ENCODE peak calls at places on chromosomes 6 and 20, in ten cellular contexts. One of them, this sample, is unnamed.

GRCh38 chr20:55386686-55387085 is 618.6 kb downstream of the CBLN4 start:
- DNase-seq in neural progenitor cell: no peak
- DNase-seq in HepG2: no peak
- DNase-seq in activated B cell treated with CpG ODN at 0.5 μM for 24 hours: no peak
- DNase-seq in neural crest cell: no peak
- DNase-seq in H9: no peak
- DNase-seq in Calu3: no peak
- DNase-seq in foreskin fibroblast: no peak
- DNase-seq in Peyer's patch: no peak
- DNase-seq in endothelial cell: no peak
- DNase-seq in this sample: no peak

GRCh38 chr20:38172344-38172743 is 7.3 kb upstream of the TGM2 start:
- DNase-seq in neural progenitor cell: no peak
- DNase-seq in HepG2: peak; percentile 48
- DNase-seq in activated B cell treated with CpG ODN at 0.5 μM for 24 hours: no peak
- DNase-seq in neural crest cell: no peak
- DNase-seq in H9: no peak
- DNase-seq in Calu3: no peak
- DNase-seq in foreskin fibroblast: no peak
- DNase-seq in Peyer's patch: no peak
- DNase-seq in endothelial cell: no peak
- DNase-seq in this sample: no peak

GRCh38 chr6:106972500-106972899 is 2.0 kb downstream of the CD24 start:
- DNase-seq in neural progenitor cell: peak; percentile 83
- DNase-seq in HepG2: no peak
- DNase-seq in activated B cell treated with CpG ODN at 0.5 μM for 24 hours: no peak
- DNase-seq in neural crest cell: peak; percentile 12
- DNase-seq in H9: no peak
- DNase-seq in Calu3: peak; percentile 38
- DNase-seq in foreskin fibroblast: no peak
- DNase-seq in Peyer's patch: no peak
- DNase-seq in endothelial cell: peak; percentile 12
- DNase-seq in this sample: no peak

GRCh38 chr6:15569035-15569995 is 93.5 kb downstream of the DTNBP1 start:
- DNase-seq in neural progenitor cell: no peak
- DNase-seq in HepG2: no peak
- DNase-seq in activated B cell treated with CpG ODN at 0.5 μM for 24 hours: no peak
- DNase-seq in neural crest cell: no peak
- DNase-seq in H9: no peak
- DNase-seq in Calu3: no peak
- DNase-seq in foreskin fibroblast: no peak
- DNase-seq in Peyer's patch: no peak
- DNase-seq in endothelial cell: no peak
- DNase-seq in this sample: no peak

GRCh38 chr20:58069796-58070663 is 158.4 kb downstream of the ANKRD60 start:
- DNase-seq in neural progenitor cell: no peak
- DNase-seq in HepG2: no peak
- DNase-seq in activated B cell treated with CpG ODN at 0.5 μM for 24 hours: no peak
- DNase-seq in neural crest cell: no peak
- DNase-seq in H9: no peak
- DNase-seq in Calu3: no peak
- DNase-seq in foreskin fibroblast: no peak
- DNase-seq in Peyer's patch: no peak
- DNase-seq in endothelial cell: no peak
- DNase-seq in this sample: no peak

GRCh38 chr6:163630575-163630974 is 216.1 kb downstream of the QKI start:
- DNase-seq in neural progenitor cell: no peak
- DNase-seq in HepG2: no peak
- DNase-seq in activated B cell treated with CpG ODN at 0.5 μM for 24 hours: no peak
- DNase-seq in neural crest cell: no peak
- DNase-seq in H9: no peak
- DNase-seq in Calu3: no peak
- DNase-seq in foreskin fibroblast: no peak
- DNase-seq in Peyer's patch: no peak
- DNase-seq in endothelial cell: no peak
- DNase-seq in this sample: no peak

GRCh38 chr6:156029296-156029985 is 573.8 kb upstream of the NOX3 start:
- DNase-seq in neural progenitor cell: no peak
- DNase-seq in HepG2: no peak
- DNase-seq in activated B cell treated with CpG ODN at 0.5 μM for 24 hours: no peak
- DNase-seq in neural crest cell: no peak
- DNase-seq in H9: no peak
- DNase-seq in Calu3: no peak
- DNase-seq in foreskin fibroblast: no peak
- DNase-seq in Peyer's patch: no peak
- DNase-seq in endothelial cell: no peak
- DNase-seq in this sample: no peak

GRCh38 chr20:15060265-15061060 is 723.1 kb upstream of the FLRT3 start:
- DNase-seq in neural progenitor cell: peak; percentile 13
- DNase-seq in HepG2: peak; percentile 99
- DNase-seq in activated B cell treated with CpG ODN at 0.5 μM for 24 hours: no peak
- DNase-seq in neural crest cell: no peak
- DNase-seq in H9: no peak
- DNase-seq in Calu3: no peak
- DNase-seq in foreskin fibroblast: no peak
- DNase-seq in Peyer's patch: no peak
- DNase-seq in endothelial cell: no peak
- DNase-seq in this sample: no peak

GRCh38 chr6:163318071-163318786 is 96.3 kb upstream of the QKI start:
- DNase-seq in neural progenitor cell: no peak
- DNase-seq in HepG2: no peak
- DNase-seq in activated B cell treated with CpG ODN at 0.5 μM for 24 hours: no peak
- DNase-seq in neural crest cell: no peak
- DNase-seq in H9: no peak
- DNase-seq in Calu3: no peak
- DNase-seq in foreskin fibroblast: no peak
- DNase-seq in Peyer's patch: no peak
- DNase-seq in endothelial cell: no peak
- DNase-seq in this sample: no peak

GRCh38 chr6:40807484-40807883 is 220.3 kb upstream of the LRFN2 start:
- DNase-seq in neural progenitor cell: no peak
- DNase-seq in HepG2: no peak
- DNase-seq in activated B cell treated with CpG ODN at 0.5 μM for 24 hours: no peak
- DNase-seq in neural crest cell: no peak
- DNase-seq in H9: no peak
- DNase-seq in Calu3: no peak
- DNase-seq in foreskin fibroblast: peak; percentile 40
- DNase-seq in Peyer's patch: no peak
- DNase-seq in endothelial cell: no peak
- DNase-seq in this sample: no peak

GRCh38 chr6:63904844-63905243 is 269.2 kb downstream of the PHF3 start:
- DNase-seq in neural progenitor cell: no peak
- DNase-seq in HepG2: no peak
- DNase-seq in activated B cell treated with CpG ODN at 0.5 μM for 24 hours: no peak
- DNase-seq in neural crest cell: no peak
- DNase-seq in H9: no peak
- DNase-seq in Calu3: no peak
- DNase-seq in foreskin fibroblast: peak; percentile 66
- DNase-seq in Peyer's patch: no peak
- DNase-seq in endothelial cell: no peak
- DNase-seq in this sample: no peak

GRCh38 chr6:108482559-108482958 is 78.2 kb upstream of the FOXO3 start:
- DNase-seq in neural progenitor cell: no peak
- DNase-seq in HepG2: no peak
- DNase-seq in activated B cell treated with CpG ODN at 0.5 μM for 24 hours: no peak
- DNase-seq in neural crest cell: no peak
- DNase-seq in H9: no peak
- DNase-seq in Calu3: no peak
- DNase-seq in foreskin fibroblast: no peak
- DNase-seq in Peyer's patch: no peak
- DNase-seq in endothelial cell: no peak
- DNase-seq in this sample: no peak

GRCh38 chr6:129312865-129313264 is 397.1 kb downstream of the ARHGAP18 start:
- DNase-seq in neural progenitor cell: no peak
- DNase-seq in HepG2: no peak
- DNase-seq in activated B cell treated with CpG ODN at 0.5 μM for 24 hours: no peak
- DNase-seq in neural crest cell: no peak
- DNase-seq in H9: no peak
- DNase-seq in Calu3: peak; percentile 42
- DNase-seq in foreskin fibroblast: peak; percentile 89
- DNase-seq in Peyer's patch: no peak
- DNase-seq in endothelial cell: no peak
- DNase-seq in this sample: peak; percentile 3

GRCh38 chr6:92024071-92024470 is 1395.3 kb downstream of the EPHA7 start:
- DNase-seq in neural progenitor cell: no peak
- DNase-seq in HepG2: no peak
- DNase-seq in activated B cell treated with CpG ODN at 0.5 μM for 24 hours: no peak
- DNase-seq in neural crest cell: no peak
- DNase-seq in H9: no peak
- DNase-seq in Calu3: no peak
- DNase-seq in foreskin fibroblast: no peak
- DNase-seq in Peyer's patch: no peak
- DNase-seq in endothelial cell: no peak
- DNase-seq in this sample: no peak

GRCh38 chr6:906920-907319 is 214.0 kb upstream of the EXOC2 start:
- DNase-seq in neural progenitor cell: peak; percentile 63
- DNase-seq in HepG2: no peak
- DNase-seq in activated B cell treated with CpG ODN at 0.5 μM for 24 hours: no peak
- DNase-seq in neural crest cell: no peak
- DNase-seq in H9: no peak
- DNase-seq in Calu3: no peak
- DNase-seq in foreskin fibroblast: no peak
- DNase-seq in Peyer's patch: no peak
- DNase-seq in endothelial cell: no peak
- DNase-seq in this sample: no peak

GRCh38 chr6:158168054-158168303 is at the start of gene SERAC1:
- DNase-seq in neural progenitor cell: no peak
- DNase-seq in HepG2: no peak
- DNase-seq in activated B cell treated with CpG ODN at 0.5 μM for 24 hours: no peak
- DNase-seq in neural crest cell: peak; percentile 94
- DNase-seq in H9: no peak
- DNase-seq in Calu3: no peak
- DNase-seq in foreskin fibroblast: no peak
- DNase-seq in Peyer's patch: no peak
- DNase-seq in endothelial cell: no peak
- DNase-seq in this sample: no peak

DNA sequence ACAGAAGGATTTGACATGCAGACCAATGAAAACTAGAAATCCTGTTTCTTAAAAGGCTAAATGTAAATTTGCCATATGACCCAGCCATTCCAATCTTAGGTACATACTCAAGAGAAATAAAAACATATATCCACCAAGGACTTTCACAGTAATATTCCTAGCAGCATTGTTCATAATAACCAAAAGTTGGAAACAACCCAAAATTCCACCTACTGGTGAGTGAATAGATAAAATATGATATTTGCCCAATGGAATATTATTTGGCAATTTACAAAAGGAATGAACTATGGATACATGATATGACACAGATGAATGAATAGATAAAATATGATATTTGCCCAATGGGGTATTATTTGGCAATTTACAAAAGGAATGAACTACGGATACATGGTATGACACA is 22.7 kb downstream of the MTCL3 start:
- DNase-seq in neural progenitor cell: no peak
- DNase-seq in HepG2: no peak
- DNase-seq in activated B cell treated with CpG ODN at 0.5 μM for 24 hours: no peak
- DNase-seq in neural crest cell: no peak
- DNase-seq in H9: no peak
- DNase-seq in Calu3: no peak
- DNase-seq in foreskin fibroblast: peak; percentile 40
- DNase-seq in Peyer's patch: no peak
- DNase-seq in endothelial cell: no peak
- DNase-seq in this sample: no peak
- TF ChIP-seq CTCF in neural progenitor cell: no peak
- TF ChIP-seq CTCF in HepG2: no peak
- TF ChIP-seq CTCF in activated B cell treated with CpG ODN at 0.5 μM for 24 hours: no peak
- TF ChIP-seq CTCF in neural crest cell: no peak
- TF ChIP-seq CTCF in H9: no peak
- TF ChIP-seq CTCF in Calu3: no peak
- TF ChIP-seq CTCF in foreskin fibroblast: no peak
- TF ChIP-seq CTCF in Peyer's patch: no peak
- TF ChIP-seq CTCF in endothelial cell: no peak
- TF ChIP-seq CTCF in this sample: no peak

GRCh38 chr6:135987226-135987625 is 135.7 kb downstream of the PDE7B start:
- DNase-seq in neural progenitor cell: no peak
- DNase-seq in HepG2: no peak
- DNase-seq in activated B cell treated with CpG ODN at 0.5 μM for 24 hours: no peak
- DNase-seq in neural crest cell: no peak
- DNase-seq in H9: no peak
- DNase-seq in Calu3: no peak
- DNase-seq in foreskin fibroblast: no peak
- DNase-seq in Peyer's patch: no peak
- DNase-seq in endothelial cell: no peak
- DNase-seq in this sample: no peak
- TF ChIP-seq CTCF in neural progenitor cell: no peak
- TF ChIP-seq CTCF in HepG2: no peak
- TF ChIP-seq CTCF in activated B cell treated with CpG ODN at 0.5 μM for 24 hours: no peak
- TF ChIP-seq CTCF in neural crest cell: no peak
- TF ChIP-seq CTCF in H9: no peak
- TF ChIP-seq CTCF in Calu3: no peak
- TF ChIP-seq CTCF in foreskin fibroblast: no peak
- TF ChIP-seq CTCF in Peyer's patch: no peak
- TF ChIP-seq CTCF in endothelial cell: no peak
- TF ChIP-seq CTCF in this sample: no peak

DNA sequence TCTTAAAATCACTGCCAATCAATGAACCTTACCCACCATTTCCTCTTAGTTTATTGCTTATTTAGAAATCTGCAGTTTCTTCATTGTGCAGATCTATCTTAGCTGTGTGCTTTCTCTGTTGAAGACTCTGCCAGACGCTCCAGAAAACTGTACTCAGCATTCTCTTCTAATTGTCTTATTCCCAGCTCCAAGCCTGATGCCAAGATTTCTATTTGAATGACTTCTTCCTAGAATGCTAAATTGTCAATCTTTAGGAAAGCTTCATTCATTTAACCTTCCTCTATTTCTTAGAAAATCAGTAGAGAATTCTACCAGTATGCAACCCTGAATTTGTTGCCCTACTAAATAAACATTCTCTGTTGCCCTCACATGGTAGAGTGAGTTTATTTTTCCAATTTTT is 308.9 kb downstream of the KHDRBS2 start:
- DNase-seq in neural progenitor cell: no peak
- DNase-seq in HepG2: no peak
- DNase-seq in activated B cell treated with CpG ODN at 0.5 μM for 24 hours: no peak
- DNase-seq in neural crest cell: no peak
- DNase-seq in H9: no peak
- DNase-seq in Calu3: no peak
- DNase-seq in foreskin fibroblast: no peak
- DNase-seq in Peyer's patch: no peak
- DNase-seq in endothelial cell: no peak
- DNase-seq in this sample: no peak
- TF ChIP-seq CTCF in neural progenitor cell: no peak
- TF ChIP-seq CTCF in HepG2: no peak
- TF ChIP-seq CTCF in activated B cell treated with CpG ODN at 0.5 μM for 24 hours: no peak
- TF ChIP-seq CTCF in neural crest cell: no peak
- TF ChIP-seq CTCF in H9: no peak
- TF ChIP-seq CTCF in Calu3: no peak
- TF ChIP-seq CTCF in foreskin fibroblast: no peak
- TF ChIP-seq CTCF in Peyer's patch: no peak
- TF ChIP-seq CTCF in endothelial cell: no peak
- TF ChIP-seq CTCF in this sample: no peak

GRCh38 chr6:52663935-52664184 is 7.1 kb upstream of the TMEM14A start:
- DNase-seq in neural progenitor cell: no peak
- DNase-seq in HepG2: no peak
- DNase-seq in activated B cell treated with CpG ODN at 0.5 μM for 24 hours: no peak
- DNase-seq in neural crest cell: no peak
- DNase-seq in H9: no peak
- DNase-seq in Calu3: no peak
- DNase-seq in foreskin fibroblast: no peak
- DNase-seq in Peyer's patch: no peak
- DNase-seq in endothelial cell: no peak
- DNase-seq in this sample: no peak
- TF ChIP-seq CTCF in neural progenitor cell: no peak
- TF ChIP-seq CTCF in HepG2: no peak
- TF ChIP-seq CTCF in activated B cell treated with CpG ODN at 0.5 μM for 24 hours: peak; percentile 5
- TF ChIP-seq CTCF in neural crest cell: peak; percentile 36
- TF ChIP-seq CTCF in H9: no peak
- TF ChIP-seq CTCF in Calu3: no peak
- TF ChIP-seq CTCF in foreskin fibroblast: no peak
- TF ChIP-seq CTCF in Peyer's patch: no peak
- TF ChIP-seq CTCF in endothelial cell: no peak
- TF ChIP-seq CTCF in this sample: no peak

GRCh38 chr20:62407221-62407992 is at the start of gene CABLES2:
- DNase-seq in neural progenitor cell: peak; percentile 98
- DNase-seq in HepG2: peak; percentile 93
- DNase-seq in activated B cell treated with CpG ODN at 0.5 μM for 24 hours: peak; percentile 90
- DNase-seq in neural crest cell: peak; percentile 85
- DNase-seq in H9: peak; percentile 91
- DNase-seq in Calu3: peak; percentile 99
- DNase-seq in foreskin fibroblast: peak; percentile 98
- DNase-seq in Peyer's patch: peak; percentile 89
- DNase-seq in endothelial cell: peak; percentile 92
- DNase-seq in this sample: peak; percentile 81
- TF ChIP-seq CTCF in neural progenitor cell: no peak
- TF ChIP-seq CTCF in HepG2: peak; percentile 50
- TF ChIP-seq CTCF in activated B cell treated with CpG ODN at 0.5 μM for 24 hours: no peak
- TF ChIP-seq CTCF in neural crest cell: no peak
- TF ChIP-seq CTCF in H9: no peak
- TF ChIP-seq CTCF in Calu3: peak; percentile 49
- TF ChIP-seq CTCF in foreskin fibroblast: no peak
- TF ChIP-seq CTCF in Peyer's patch: peak; percentile 48
- TF ChIP-seq CTCF in endothelial cell: no peak
- TF ChIP-seq CTCF in this sample: no peak

This sample was measured in AG09319.